ENCODE peak calls at places on chromosomes 4 and X, in five cellular contexts. N, W, H, Y and L are unnamed samples.

GRCh38 chrX:41666251-41666650 is 22.5 kb upstream of the GPR34 start:
- DNase-seq in N (no peak), W (no peak), H (no peak), Y (no peak), L (no peak)

GRCh38 chr4:74638001-74638400 is 156.3 kb downstream of the BTC start:
- DNase-seq in N (no peak), W (no peak), H (no peak), Y (no peak), L (no peak)

GRCh38 chr4:77711469-77711868 is 105.8 kb downstream of the CXCL13 start:
- DNase-seq in N (no peak), W (no peak), H (no peak), Y (no peak), L (no peak)

GRCh38 chr4:94582517-94582916 is 130.8 kb downstream of the PDLIM5 start:
- DNase-seq in N (no peak), W (no peak), H (no peak), Y (no peak), L (no peak)

GRCh38 chrX:13494562-13494961 is 74.8 kb upstream of the EGFL6 start:
- DNase-seq in N (no peak), W (no peak), H (no peak), Y (no peak), L (no peak)

GRCh38 chrX:56253832-56254703 is 21.9 kb downstream of the KLF8 start:
- DNase-seq in N (no peak), W (no peak), H (no peak), Y (no peak), L (no peak)

GRCh38 chrX:48827654-48827968 is 1.3 kb downstream of the ERAS start:
- DNase-seq in N (no peak), W (no peak), H (no peak), Y (no peak), L (no peak)

GRCh38 chrX:106957856-106958255 is 37.7 kb downstream of the CLDN2 start:
- DNase-seq in N (no peak), W (no peak), H (no peak), Y (peak; percentile 34), L (no peak)

GRCh38 chr4:103091601-103092223 is 7.9 kb downstream of the BDH2 start:
- DNase-seq in N (peak; percentile 81), W (no peak), H (no peak), Y (peak; percentile 49), L (peak; percentile 70)

GRCh38 chrX:74537011-74537390 is 77.4 kb downstream of the RLIM start:
- DNase-seq in N (no peak), W (no peak), H (no peak), Y (no peak), L (no peak)

GRCh38 chr4:125676583-125676982 is 361.8 kb downstream of the FAT4 start:
- DNase-seq in N (no peak), W (no peak), H (no peak), Y (no peak), L (no peak)

GRCh38 chr4:152109585-152110509 is 349.0 kb upstream of the GATB start:
- DNase-seq in N (no peak), W (no peak), H (no peak), Y (peak; percentile 36), L (no peak)

GRCh38 chr4:99461623-99462401 is 26.7 kb upstream of the ADH7 start:
- DNase-seq in N (no peak), W (no peak), H (no peak), Y (no peak), L (no peak)

GRCh38 chr4:181289203-181289602 is 954.0 kb upstream of the TENM3 start:
- DNase-seq in N (no peak), W (no peak), H (no peak), Y (no peak), L (no peak)

GRCh38 chrX:43239356-43239755 is 416.7 kb upstream of the MAOA start:
- DNase-seq in N (no peak), W (no peak), H (no peak), Y (no peak), L (no peak)

GRCh38 chr4:148426643-148427042 is 15.6 kb downstream of the NR3C2 start:
- DNase-seq in N (no peak), W (no peak), H (no peak), Y (no peak), L (no peak)

GRCh38 chr4:7554885-7555284 is 120.2 kb upstream of the PSAPL1 start:
- DNase-seq in N (no peak), W (no peak), H (no peak), Y (no peak), L (no peak)

GRCh38 chr4:109266236-109266635 is 36.2 kb downstream of the COL25A1 start:
- DNase-seq in N (no peak), W (no peak), H (no peak), Y (no peak), L (no peak)

GRCh38 chr4:38774181-38774580 is 8.6 kb downstream of the TLR10 start:
- DNase-seq in N (no peak), W (no peak), H (no peak), Y (no peak), L (no peak)

GRCh38 chr4:72846280-72847111 is 223.0 kb downstream of the COX18 start:
- DNase-seq in N (no peak), W (peak; percentile 59), H (no peak), Y (no peak), L (no peak)

GRCh38 chrX:143854006-143854405 is 29.9 kb upstream of the UBE2NL start:
- DNase-seq in N (no peak), W (no peak), H (no peak), Y (peak; percentile 20), L (peak; percentile 45)

GRCh38 chrX:34879361-34879760 is 63.2 kb upstream of the FAM47B start:
- DNase-seq in N (no peak), W (no peak), H (no peak), Y (no peak), L (no peak)

GRCh38 chr4:15410750-15411149 is 17.1 kb upstream of the C1QTNF7 start:
- DNase-seq in N (no peak), W (no peak), H (no peak), Y (no peak), L (no peak)

GRCh38 chr4:46425775-46426400 is 36.0 kb upstream of the GABRA2 start:
- DNase-seq in N (no peak), W (no peak), H (no peak), Y (no peak), L (no peak)

GRCh38 chr4:69718376-69719293 is 41.8 kb downstream of the SULT1B1 start:
- DNase-seq in N (no peak), W (no peak), H (no peak), Y (no peak), L (no peak)

GRCh38 chrX:13149702-13150101 is 105.3 kb upstream of the FAM9C start:
- DNase-seq in N (no peak), W (no peak), H (no peak), Y (no peak), L (no peak)

GRCh38 chr4:8050555-8051206 is 107.9 kb downstream of the ABLIM2 start:
- DNase-seq in N (peak; percentile 66), W (no peak), H (peak; percentile 74), Y (peak; percentile 36), L (no peak)

GRCh38 chrX:37347420-37347819 is 1.7 kb upstream of the PRRG1 start:
- DNase-seq in N (no peak), W (no peak), H (no peak), Y (peak; percentile 17), L (peak; percentile 77)

GRCh38 chrX:123358457-123358856 is 174.4 kb downstream of the GRIA3 start:
- DNase-seq in N (no peak), W (no peak), H (no peak), Y (no peak), L (no peak)

GRCh38 chr4:15718959-15719358 is 16.1 kb downstream of the BST1 start:
- DNase-seq in N (no peak), W (no peak), H (no peak), Y (no peak), L (no peak)

GRCh38 chrX:110218591-110218990 is 99.3 kb downstream of the AMMECR1 start:
- DNase-seq in N (no peak), W (no peak), H (no peak), Y (no peak), L (no peak)

GRCh38 chr4:68367835-68368234 is 17.9 kb upstream of the YTHDC1 start:
- DNase-seq in N (no peak), W (no peak), H (no peak), Y (no peak), L (no peak)

GRCh38 chr4:41391271-41391670 is 134.5 kb downstream of the UCHL1 start:
- DNase-seq in N (no peak), W (no peak), H (no peak), Y (no peak), L (no peak)

GRCh38 chr4:47836655-47837581 is 949 bp downstream of the CORIN start:
- DNase-seq in N (peak; percentile 49), W (peak; percentile 59), H (peak; percentile 82), Y (peak; percentile 87), L (peak; percentile 80)

GRCh38 chr4:128387600-128388351 is 100.2 kb upstream of the PGRMC2 start:
- DNase-seq in N (no peak), W (no peak), H (no peak), Y (no peak), L (peak; percentile 17)